ENCODE peak calls at places on chromosomes 5 and 9, in six cellular contexts. L is coronary artery; J is mammary epithelial cell; P is DMS53; W is aorta; X is stimulated activated CD8-positive, alpha-beta memory T cell treated with anti-CD3 and anti-CD28 coated beads, Interleukin-12 subunit alpha, Interleukin-12 subunit beta, amount 100 ng/mL, for 4 hours. U is an unnamed sample.

GRCh38 chr9:127661342-127661741 is 45.4 kb upstream of the CFAP157 start:
- DNase-seq in L (no peak), J (no peak), P (no peak), W (no peak), X (no peak), U (no peak)

GRCh38 chr9:3459076-3459475 is 66.7 kb downstream of the RFX3 start:
- DNase-seq in L (no peak), J (no peak), P (peak; percentile 23), W (no peak), X (no peak), U (no peak)

GRCh38 chr5:96855041-96855872 is 21.0 kb upstream of the ERAP2 start:
- DNase-seq in L (no peak), J (no peak), P (no peak), W (no peak), X (no peak), U (peak; percentile 77)

GRCh38 chr9:131214457-131214856 is 61.9 kb downstream of the FAM78A start:
- DNase-seq in L (no peak), J (no peak), P (no peak), W (no peak), X (no peak), U (no peak)

GRCh38 chr5:373710-374602 is 52.4 kb downstream of the AHRR start:
- DNase-seq in L (peak; percentile 59), J (peak; percentile 20), P (peak; percentile 97), W (peak; percentile 82), X (peak; percentile 73), U (peak; percentile 48)

GRCh38 chr5:64963278-64963677 is 194.5 kb downstream of the CWC27 start:
- DNase-seq in L (no peak), J (no peak), P (no peak), W (no peak), X (no peak), U (no peak)

GRCh38 chr9:15142903-15143534 is 164.0 kb downstream of the TTC39B start:
- DNase-seq in L (no peak), J (no peak), P (peak; percentile 67), W (no peak), X (no peak), U (no peak)

GRCh38 chr5:18977880-18978279 is 1010.1 kb downstream of the CDH18 start:
- DNase-seq in L (no peak), J (no peak), P (no peak), W (no peak), X (no peak), U (no peak)

GRCh38 chr9:70093944-70094343 is 50.3 kb downstream of the MAMDC2 start:
- DNase-seq in L (no peak), J (peak; percentile 47), P (peak; percentile 41), W (no peak), X (no peak), U (no peak)

GRCh38 chr9:108001219-108001618 is 511.6 kb upstream of the KLF4 start:
- DNase-seq in L (no peak), J (no peak), P (peak; percentile 12), W (no peak), X (no peak), U (no peak)

GRCh38 chr9:34500623-34501267 is 22.0 kb downstream of the ENHO start:
- DNase-seq in L (no peak), J (peak; percentile 64), P (peak; percentile 71), W (peak; percentile 84), X (peak; percentile 44), U (no peak)

GRCh38 chr5:27748847-27749246 is 710.5 kb upstream of the CDH9 start:
- DNase-seq in L (no peak), J (peak; percentile 53), P (no peak), W (no peak), X (no peak), U (no peak)

GRCh38 chr5:140131967-140132409 is 6.3 kb downstream of the IGIP start:
- DNase-seq in L (no peak), J (peak; percentile 91), P (peak; percentile 57), W (peak; percentile 82), X (no peak), U (peak; percentile 84)